ENCODE peak calls at places on chromosomes 1 and 21, in nine cellular contexts. C is suprapubic skin, S is ovary, E is HepG2, A is Peyer's patch, M is esophagus muscularis mucosa, G is A549, H is HCT116, V is prostate gland. Z is an unnamed sample.

GRCh38 chr1:89822109-89822962 is 1.5 kb downstream of the LRRC8D start:
- DNase-seq in H (no peak), A (no peak), C (no peak), E (no peak), M (no peak), S (no peak), G (peak), V (no peak), Z (no peak)

GRCh38 chr1:16175610-16176553 is 20.0 kb upstream of the EPHA2 start:
- DNase-seq in A (peak), C (peak), H (no peak), M (no peak), S (peak), G (peak), V (peak), E (no peak), Z (no peak)

GRCh38 chr1:118990513-118991131 is 2.5 kb upstream of the TBX15 start:
- DNase-seq in H (no peak), C (no peak), S (no peak), G (no peak), A (no peak), E (no peak), V (no peak), M (no peak), Z (no peak)

GRCh38 chr1:9439074-9439761 is 100.0 kb upstream of the SLC25A33 start:
- DNase-seq in A (no peak), V (no peak), C (peak), M (no peak), H (no peak), G (peak), S (no peak), E (peak), Z (no peak)

GRCh38 chr21:37139902-37140301 is 66.8 kb downstream of the TTC3 start:
- DNase-seq in E (no peak), M (no peak), H (no peak), S (no peak), G (no peak), C (no peak), V (no peak), A (no peak), Z (no peak)

GRCh38 chr21:44461438-44462089 is 6.3 kb downstream of the LRRC3 start:
- DNase-seq in S (no peak), E (peak), A (no peak), H (no peak), V (no peak), C (peak), M (no peak), G (no peak), Z (no peak)

GRCh38 chr1:233061265-233061664 is 110.9 kb downstream of the NTPCR start:
- DNase-seq in A (no peak), S (no peak), C (no peak), H (no peak), G (no peak), M (no peak), V (no peak), E (no peak), Z (no peak)

GRCh38 chr1:233269656-233270055 is 25.9 kb downstream of the PCNX2 start:
- DNase-seq in C (no peak), E (no peak), H (no peak), M (no peak), A (no peak), G (no peak), S (no peak), V (no peak), Z (no peak)

GRCh38 chr1:241849345-241849695 is 1.3 kb downstream of the EXO1 start:
- DNase-seq in H (no peak), S (no peak), E (no peak), G (no peak), A (no peak), C (no peak), V (no peak), M (no peak), Z (no peak)

GRCh38 chr1:194469282-194469681 is 1282.9 kb upstream of the B3GALT2 start:
- DNase-seq in C (no peak), S (no peak), H (no peak), G (no peak), E (no peak), V (no peak), M (no peak), A (no peak), Z (no peak)

GRCh38 chr1:212062832-212063438 is 27.4 kb downstream of the DTL start:
- DNase-seq in H (peak), M (no peak), C (no peak), V (no peak), S (no peak), A (no peak), G (peak), E (peak), Z (no peak)

GRCh38 chr1:240711020-240711419 is 99.1 kb upstream of the GREM2 start:
- DNase-seq in A (no peak), V (no peak), C (no peak), G (no peak), S (no peak), H (no peak), E (no peak), M (no peak), Z (no peak)

GRCh38 chr1:1004420-1004779 is 4.5 kb upstream of the HES4 start:
- DNase-seq in E (no peak), H (no peak), V (no peak), M (no peak), C (no peak), S (no peak), G (no peak), A (peak), Z (no peak)

GRCh38 chr1:76229279-76229977 is 154.9 kb downstream of the ST6GALNAC3 start:
- DNase-seq in V (no peak), G (no peak), C (no peak), E (no peak), A (no peak), M (no peak), H (no peak), S (no peak), Z (no peak)

GRCh38 chr21:26843912-26844257 is 1.3 kb downstream of the ADAMTS1 start:
- DNase-seq in S (no peak), M (no peak), E (no peak), H (no peak), C (no peak), G (peak), V (no peak), A (no peak), Z (peak)

GRCh38 chr1:234627009-234627950 is 17.3 kb upstream of the IRF2BP2 start:
- DNase-seq in S (no peak), E (peak), H (no peak), V (no peak), A (no peak), M (no peak), C (no peak), G (no peak), Z (no peak)

GRCh38 chr1:19254416-19254815 is 2.8 kb downstream of the MRTO4 start:
- DNase-seq in S (no peak), E (no peak), A (no peak), M (no peak), G (no peak), C (no peak), V (no peak), H (no peak), Z (no peak)

GRCh38 chr1:25870614-25871013 is 4.9 kb downstream of the PAQR7 start:
- DNase-seq in S (no peak), M (no peak), A (no peak), V (no peak), G (no peak), E (no peak), H (no peak), C (no peak), Z (no peak)

GRCh38 chr1:156725683-156726280 is 2.5 kb upstream of the METTL25B start:
- DNase-seq in H (peak), E (peak), S (peak), C (peak), A (peak), V (peak), M (peak), G (peak), Z (peak)

GRCh38 chr1:36342426-36343185 is 19.2 kb upstream of the EVA1B start:
- DNase-seq in V (no peak), H (no peak), C (no peak), S (no peak), M (no peak), G (peak), A (no peak), E (no peak), Z (peak)

GRCh38 chr1:23679815-23680214 is 11.8 kb upstream of the RPL11 start:
- DNase-seq in C (no peak), A (no peak), S (no peak), V (no peak), M (no peak), H (no peak), E (no peak), G (no peak), Z (no peak)

GRCh38 chr1:116877369-116877768 is 32.3 kb upstream of the PTGFRN start:
- DNase-seq in H (no peak), M (no peak), C (no peak), S (no peak), G (no peak), A (no peak), V (no peak), E (no peak), Z (no peak)

GRCh38 chr21:37338671-37339526 is 27.7 kb upstream of the DYRK1A start:
- DNase-seq in H (peak), C (no peak), V (no peak), M (no peak), A (no peak), E (peak), S (peak), G (peak), Z (peak)

GRCh38 chr1:87883906-87884305 is 555.2 kb downstream of the LMO4 start:
- DNase-seq in S (no peak), V (no peak), E (no peak), C (no peak), A (no peak), M (no peak), H (no peak), G (no peak), Z (no peak)

GRCh38 chr1:53732912-53733317 is 6.0 kb downstream of the GLIS1 start:
- DNase-seq in C (no peak), M (no peak), A (no peak), G (no peak), E (no peak), S (no peak), V (no peak), H (no peak), Z (peak)

GRCh38 chr1:4653328-4653660 is 1.1 kb upstream of the AJAP1 start:
- DNase-seq in A (no peak), H (no peak), V (no peak), E (no peak), G (no peak), C (no peak), S (no peak), M (no peak), Z (no peak)

GRCh38 chr1:219340796-219341195 is 167.1 kb downstream of the LYPLAL1 start:
- DNase-seq in C (no peak), G (no peak), E (no peak), H (no peak), A (no peak), M (no peak), S (no peak), V (no peak), Z (no peak)

GRCh38 chr1:169906938-169907337 is 13.2 kb upstream of the SCYL3 start:
- DNase-seq in S (no peak), V (no peak), M (no peak), E (no peak), A (no peak), G (no peak), C (no peak), H (no peak), Z (no peak)

GRCh38 chr1:177863776-177864175 is 106.1 kb downstream of the SEC16B start:
- DNase-seq in H (no peak), E (no peak), A (no peak), M (peak), V (no peak), S (no peak), C (no peak), G (no peak), Z (no peak)

GRCh38 chr1:10515627-10516026 is 40.9 kb downstream of the PEX14 start:
- DNase-seq in E (no peak), A (no peak), H (no peak), S (no peak), G (no peak), M (no peak), V (peak), C (no peak), Z (no peak)
- TF ChIP-seq POLR2A in E (no peak), A (no peak), H (no peak), S (no peak), G (no peak), M (no peak), V (no peak), C (no peak), Z (no peak)

GRCh38 chr1:32650157-32650751 is at the start of gene ZBTB8OS:
- DNase-seq in H (peak), V (peak), C (peak), A (peak), E (peak), S (peak), M (peak), G (peak), Z (peak)
- TF ChIP-seq POLR2A in H (peak), V (peak), C (no peak), A (peak), E (peak), S (no peak), M (no peak), G (peak), Z (peak)

GRCh38 chr1:46603481-46603857 is 599 bp downstream of the MKNK1 start:
- DNase-seq in S (no peak), H (no peak), M (no peak), G (no peak), A (no peak), V (no peak), C (no peak), E (no peak), Z (no peak)

GRCh38 chr1:46605242-46605641 is 1.2 kb upstream of the MKNK1 start:
- DNase-seq in M (no peak), G (no peak), V (no peak), E (no peak), S (no peak), A (no peak), H (no peak), C (no peak), Z (no peak)

GRCh38 chr1:46606255-46606965 is 2.3 kb upstream of the MKNK1 start:
- DNase-seq in E (no peak), S (no peak), M (no peak), A (no peak), G (no peak), V (no peak), H (no peak), C (no peak), Z (no peak)

GRCh38 chr1:46601257-46602007 is 2.6 kb downstream of the MKNK1 start:
- DNase-seq in S (no peak), A (no peak), H (no peak), E (no peak), G (no peak), M (no peak), C (no peak), V (no peak), Z (no peak)

DNA sequence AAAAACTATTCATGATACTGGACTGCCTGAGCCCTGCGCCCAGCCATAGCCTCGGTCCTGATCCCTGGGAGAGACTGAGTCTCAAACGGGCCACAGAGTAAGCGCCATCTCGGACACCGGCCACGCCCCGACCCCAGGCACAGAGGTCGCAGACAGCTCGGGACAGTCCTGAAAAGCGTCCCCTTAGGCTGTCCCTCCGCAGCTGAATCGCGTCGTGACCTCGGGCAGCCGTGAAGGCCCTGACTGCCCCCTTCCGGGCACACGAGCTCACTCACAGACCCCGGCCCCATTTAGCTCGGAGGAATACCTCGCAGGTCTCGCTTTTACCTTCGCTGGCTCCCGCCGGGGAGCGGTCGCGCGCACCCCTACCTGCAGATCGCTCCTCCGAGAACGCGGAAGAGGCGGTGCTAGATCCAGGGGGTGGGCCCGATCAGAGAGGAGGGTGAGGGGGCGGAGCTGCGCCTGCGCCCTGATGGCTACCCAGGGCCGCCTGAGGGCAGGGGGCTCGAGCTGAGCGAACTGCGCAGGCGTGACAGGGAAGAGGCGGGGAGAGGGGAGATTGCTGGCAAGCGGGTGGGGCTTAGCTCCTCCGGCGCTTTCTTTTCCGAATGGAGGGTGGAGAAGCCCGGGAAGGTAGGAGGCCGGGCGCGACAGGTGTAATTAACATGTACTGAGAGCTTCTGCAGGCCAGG is at the start of gene MKNK1:
- DNase-seq in A (peak), V (peak), H (peak), C (peak), S (peak), M (peak), G (peak), E (peak), Z (peak)
- TF ChIP-seq POLR2A in A (peak), V (peak), H (peak), C (peak), S (peak), M (peak), G (peak), E (peak), Z (peak)

DNA sequence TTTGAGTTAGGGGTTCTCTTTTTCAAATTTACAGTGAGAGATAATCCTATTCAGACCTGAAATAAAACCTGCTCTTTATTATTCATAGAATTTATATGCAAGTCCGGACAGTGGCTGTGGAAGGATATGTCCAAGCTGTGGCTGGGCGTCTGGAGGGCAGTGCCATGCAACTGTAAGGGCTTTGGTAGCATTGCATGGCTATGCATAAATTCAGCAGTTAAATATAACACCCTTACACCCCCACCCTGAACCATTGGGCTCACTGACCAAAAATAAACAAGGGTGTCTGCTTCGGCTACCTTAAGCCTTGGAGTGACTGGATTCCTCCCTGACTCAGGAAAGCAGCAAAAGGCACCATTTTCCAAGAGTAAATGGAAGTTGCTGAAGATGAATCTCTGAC is 5.4 kb downstream of the CHTOP start:
- DNase-seq in M (no peak), E (no peak), C (no peak), A (no peak), H (no peak), V (no peak), S (no peak), G (no peak), Z (no peak)
- TF ChIP-seq POLR2A in M (no peak), E (no peak), C (no peak), A (no peak), H (no peak), V (no peak), S (no peak), G (no peak), Z (no peak)

DNA sequence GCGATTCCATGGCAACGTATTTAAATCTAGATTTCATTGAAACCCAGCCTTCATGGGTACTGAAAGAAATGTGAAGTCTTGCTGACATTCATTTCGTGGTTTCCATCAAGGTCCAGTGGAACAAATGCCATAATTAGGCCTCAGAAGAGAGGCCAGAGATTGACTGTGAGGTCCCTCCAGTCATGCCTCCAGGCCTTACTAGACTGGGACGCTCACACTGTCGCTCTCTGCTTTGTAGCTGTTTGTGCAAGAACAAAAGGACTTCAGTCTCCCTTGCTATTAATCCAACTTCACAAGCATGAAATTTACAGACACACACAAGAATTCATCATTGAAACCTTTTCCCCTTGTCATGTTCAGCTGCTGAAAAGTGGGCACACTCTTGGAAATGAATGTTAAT is 180.4 kb upstream of the FOXD3 start:
- DNase-seq in M (no peak), V (no peak), H (no peak), C (no peak), A (no peak), E (no peak), S (no peak), G (no peak), Z (no peak)
- TF ChIP-seq POLR2A in M (no peak), V (no peak), H (no peak), C (no peak), A (no peak), E (no peak), S (no peak), G (no peak), Z (no peak)

DNA sequence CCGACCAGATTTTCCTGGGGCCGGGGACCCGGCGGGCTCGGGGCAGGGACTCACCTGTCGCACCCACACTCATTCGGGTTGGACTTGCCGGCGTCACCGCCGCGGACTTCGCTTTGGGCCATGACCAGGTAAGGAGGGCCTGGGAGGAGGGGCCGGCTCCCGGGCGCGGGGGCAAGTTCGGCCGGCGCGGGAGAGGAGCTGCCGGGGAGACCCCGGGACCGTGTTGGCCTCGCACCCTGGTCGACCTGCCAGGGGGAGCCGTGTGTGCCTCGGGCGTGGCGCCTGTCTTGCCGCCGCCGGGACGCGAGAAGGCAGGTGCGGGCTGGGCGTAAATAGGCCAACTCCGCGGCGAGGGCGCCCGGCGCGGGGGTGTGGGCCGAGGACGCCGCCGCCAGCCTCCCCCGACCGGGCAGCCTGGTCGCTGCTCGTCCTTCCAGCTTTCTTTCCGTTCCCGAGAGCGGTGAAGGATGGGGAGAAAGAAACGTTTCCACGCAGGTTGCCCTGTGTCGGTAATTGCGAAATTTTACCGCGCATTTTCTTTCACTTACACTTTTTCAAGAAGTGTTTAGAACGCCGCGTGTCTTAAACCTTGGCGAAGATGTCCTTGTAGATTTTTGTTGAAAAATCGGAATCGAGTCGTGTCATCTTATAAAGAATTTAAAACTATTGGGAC is 560 bp downstream of the USP1 start:
- DNase-seq in M (no peak), A (peak), V (peak), C (peak), E (no peak), H (no peak), G (no peak), S (no peak), Z (no peak)
- TF ChIP-seq POLR2A in M (no peak), A (no peak), V (no peak), C (no peak), E (no peak), H (no peak), G (no peak), S (no peak), Z (no peak)

Z was measured in H54.